ENCODE peak calls at places on chromosomes 7 and 10, in ten cellular contexts. D, F, E, K, I, S, U, Z, J and T are unnamed samples.

GRCh38 chr10:102311025-102311420 is 65.7 kb downstream of the GBF1 start:
- DNase-seq in D (no peak), F (no peak), E (no peak), K (no peak), I (no peak), S (no peak), U (no peak), Z (no peak), J (no peak), T (no peak)

GRCh38 chr7:28207486-28208158 is 27.0 kb upstream of the JAZF1 start:
- DNase-seq in D (no peak), F (no peak), E (no peak), K (no peak), I (no peak), S (no peak), U (peak), Z (no peak), J (no peak), T (no peak)

GRCh38 chr7:92880212-92881090 is 44.1 kb upstream of the CDK6 start:
- DNase-seq in D (peak), F (no peak), E (no peak), K (no peak), I (no peak), S (no peak), U (peak), Z (no peak), J (peak), T (peak)

GRCh38 chr7:153682628-153683027 is 369.6 kb upstream of the DPP6 start:
- DNase-seq in D (no peak), F (peak), E (no peak), K (no peak), I (no peak), S (no peak), U (no peak), Z (no peak), J (peak), T (no peak)

GRCh38 chr7:78178319-78178718 is 379.7 kb downstream of the PHTF2 start:
- DNase-seq in D (no peak), F (no peak), E (no peak), K (no peak), I (no peak), S (no peak), U (no peak), Z (no peak), J (no peak), T (no peak)

GRCh38 chr10:109173910-109174309 is 749.4 kb downstream of the XPNPEP1 start:
- DNase-seq in D (no peak), F (no peak), E (no peak), K (no peak), I (no peak), S (no peak), U (no peak), Z (no peak), J (no peak), T (no peak)

GRCh38 chr10:58925381-58925780 is 251.1 kb upstream of the PHYHIPL start:
- DNase-seq in D (no peak), F (no peak), E (no peak), K (no peak), I (no peak), S (no peak), U (no peak), Z (no peak), J (no peak), T (no peak)

GRCh38 chr10:104304346-104304745 is 33.9 kb downstream of the ITPRIP start:
- DNase-seq in D (no peak), F (no peak), E (no peak), K (no peak), I (no peak), S (no peak), U (no peak), Z (no peak), J (no peak), T (no peak)

GRCh38 chr10:126397640-126398382 is 9.5 kb upstream of the ADAM12 start:
- DNase-seq in D (peak), F (no peak), E (no peak), K (no peak), I (no peak), S (no peak), U (no peak), Z (no peak), J (no peak), T (peak)

GRCh38 chr10:18681366-18681765 is 22.1 kb downstream of the ARL5B start:
- DNase-seq in D (no peak), F (no peak), E (no peak), K (no peak), I (no peak), S (no peak), U (no peak), Z (no peak), J (no peak), T (no peak)

GRCh38 chr7:29626730-29627129 is 63.1 kb downstream of the PRR15 start:
- DNase-seq in D (no peak), F (no peak), E (no peak), K (no peak), I (no peak), S (no peak), U (no peak), Z (no peak), J (no peak), T (no peak)

GRCh38 chr7:123604739-123605138 is 3.1 kb downstream of the ASB15 start:
- DNase-seq in D (no peak), F (no peak), E (no peak), K (no peak), I (no peak), S (no peak), U (no peak), Z (no peak), J (no peak), T (no peak)

GRCh38 chr10:87720665-87721064 is 61.0 kb downstream of the PAPSS2 start:
- DNase-seq in D (no peak), F (no peak), E (no peak), K (no peak), I (no peak), S (no peak), U (no peak), Z (no peak), J (no peak), T (no peak)

GRCh38 chr10:93751832-93752231 is 5.9 kb upstream of the LGI1 start:
- DNase-seq in D (peak), F (no peak), E (no peak), K (peak), I (peak), S (no peak), U (peak), Z (no peak), J (no peak), T (peak)

GRCh38 chr10:79022565-79023488 is 45.9 kb upstream of the ZMIZ1 start:
- DNase-seq in D (no peak), F (no peak), E (no peak), K (peak), I (no peak), S (no peak), U (peak), Z (no peak), J (no peak), T (peak)

GRCh38 chr10:100362570-100363496 is 15.8 kb downstream of the SCD start:
- DNase-seq in D (no peak), F (no peak), E (no peak), K (no peak), I (no peak), S (no peak), U (no peak), Z (no peak), J (no peak), T (no peak)

GRCh38 chr10:24237801-24238390 is 29.0 kb downstream of the KIAA1217 start:
- DNase-seq in D (no peak), F (no peak), E (no peak), K (no peak), I (no peak), S (no peak), U (no peak), Z (no peak), J (no peak), T (no peak)

GRCh38 chr10:77493851-77494788 is 143.5 kb downstream of the KCNMA1 start:
- DNase-seq in D (peak), F (no peak), E (no peak), K (no peak), I (no peak), S (no peak), U (no peak), Z (no peak), J (no peak), T (no peak)

GRCh38 chr10:130301026-130301892 is 165.1 kb downstream of the GLRX3 start:
- DNase-seq in D (no peak), F (no peak), E (peak), K (no peak), I (no peak), S (no peak), U (no peak), Z (peak), J (no peak), T (no peak)

GRCh38 chr10:93030409-93030808 is 30.2 kb upstream of the CYP26C1 start:
- DNase-seq in D (peak), F (no peak), E (no peak), K (no peak), I (no peak), S (no peak), U (no peak), Z (no peak), J (no peak), T (no peak)

GRCh38 chr10:683448-684071 is 5.9 kb downstream of the DIP2C start:
- DNase-seq in D (peak), F (no peak), E (no peak), K (no peak), I (no peak), S (no peak), U (no peak), Z (no peak), J (no peak), T (no peak)

GRCh38 chr10:107732045-107732444 is 567.5 kb upstream of the SORCS1 start:
- DNase-seq in D (no peak), F (no peak), E (no peak), K (no peak), I (no peak), S (no peak), U (no peak), Z (no peak), J (no peak), T (no peak)

GRCh38 chr7:69534461-69535041 is 63.7 kb upstream of the AUTS2 start:
- DNase-seq in D (no peak), F (no peak), E (no peak), K (no peak), I (peak), S (no peak), U (no peak), Z (no peak), J (no peak), T (no peak)